ENCODE peak calls at places on chromosomes 5 and 9, in six cellular contexts. L, J, D, M, N and H are unnamed samples.

GRCh38 chr5:88886756-88887741 is 4.1 kb upstream of the MEF2C start:
- DNase-seq in D (no peak), J (no peak), L (no peak), M (no peak), N (no peak), H (no peak)

GRCh38 chr9:105282870-105283621 is 38.6 kb downstream of the SLC44A1 start:
- DNase-seq in D (no peak), M (no peak), N (no peak), L (no peak), J (no peak), H (no peak)

GRCh38 chr9:89623925-89624420 is 19.2 kb downstream of the GADD45G start:
- DNase-seq in N (no peak), M (no peak), J (no peak), L (no peak), D (no peak), H (no peak)

GRCh38 chr5:560792-561166 is 36.5 kb upstream of the SLC9A3 start:
- DNase-seq in N (no peak), M (no peak), J (no peak), D (no peak), L (no peak), H (no peak)

GRCh38 chr9:121654497-121655140 is 3.2 kb downstream of the DAB2IP start:
- DNase-seq in J (no peak), D (no peak), M (no peak), L (no peak), N (no peak), H (no peak)

GRCh38 chr9:90546200-90546599 is 96.4 kb downstream of the DIRAS2 start:
- DNase-seq in N (no peak), D (peak), J (peak), M (peak), L (peak), H (no peak)

GRCh38 chr9:34072410-34072809 is 23.7 kb upstream of the UBAP2 start:
- DNase-seq in M (peak), J (no peak), N (no peak), L (no peak), D (no peak), H (peak)

GRCh38 chr9:99353408-99353807 is 131.3 kb downstream of the SEC61B start:
- DNase-seq in L (no peak), D (peak), M (no peak), J (peak), N (no peak), H (no peak)

GRCh38 chr9:29439961-29440360 is 1866.7 kb upstream of the C9orf72 start:
- DNase-seq in D (peak), N (no peak), J (no peak), L (no peak), M (peak), H (no peak)

GRCh38 chr9:88280816-88281382 is 107.3 kb upstream of the SPIN1 start:
- DNase-seq in J (peak), L (peak), M (peak), D (peak), N (peak), H (peak)
- H2BK5ac ChIP-seq in J (no peak), L (no peak), M (no peak), D (no peak), N (peak), H (no peak)

GRCh38 chr5:59071755-59072549 is 489.1 kb downstream of the RAB3C start:
- DNase-seq in N (no peak), L (no peak), J (no peak), M (no peak), D (no peak), H (no peak)

GRCh38 chr5:59066367-59067163 is 483.7 kb downstream of the RAB3C start:
- DNase-seq in M (no peak), J (peak), N (no peak), L (no peak), D (peak), H (no peak)

GRCh38 chr5:59067976-59068651 is 485.2 kb downstream of the RAB3C start:
- DNase-seq in M (no peak), J (peak), N (no peak), D (no peak), L (no peak), H (no peak)

GRCh38 chr5:59065551-59065950 is 482.7 kb downstream of the RAB3C start:
- DNase-seq in N (no peak), J (peak), L (no peak), D (no peak), M (no peak), H (no peak)

GRCh38 chr5:59069438-59070079 is 486.7 kb downstream of the RAB3C start:
- DNase-seq in L (peak), N (no peak), D (peak), J (peak), M (peak), H (no peak)
- H2BK15ac ChIP-seq in L (no peak), N (no peak), D (no peak), J (no peak), M (no peak), H (no peak)

DNA sequence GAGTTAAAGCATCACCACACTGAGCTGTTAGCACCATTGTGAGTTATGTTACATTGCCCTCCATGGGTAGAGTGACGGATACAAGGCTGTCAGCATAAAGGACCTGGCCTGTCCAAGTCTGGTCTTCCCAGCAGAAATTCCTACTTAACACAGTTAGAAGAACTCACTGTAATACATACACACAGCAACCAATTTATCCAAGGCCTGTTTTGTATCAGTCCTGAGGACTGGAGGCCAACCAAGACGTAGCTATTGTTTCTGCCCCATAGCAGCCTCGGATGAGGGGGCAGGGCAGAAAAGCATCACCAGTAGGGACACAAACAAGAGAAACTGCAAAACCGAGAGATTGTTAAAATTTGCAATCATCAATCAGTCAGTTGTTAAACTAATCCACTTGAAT is 66.0 kb upstream of the CKMT2 start:
- DNase-seq in L (no peak), D (no peak), N (no peak), M (no peak), J (no peak), H (no peak)
- H2BK5ac ChIP-seq in L (no peak), D (no peak), N (no peak), M (no peak), J (no peak), H (no peak)

DNA sequence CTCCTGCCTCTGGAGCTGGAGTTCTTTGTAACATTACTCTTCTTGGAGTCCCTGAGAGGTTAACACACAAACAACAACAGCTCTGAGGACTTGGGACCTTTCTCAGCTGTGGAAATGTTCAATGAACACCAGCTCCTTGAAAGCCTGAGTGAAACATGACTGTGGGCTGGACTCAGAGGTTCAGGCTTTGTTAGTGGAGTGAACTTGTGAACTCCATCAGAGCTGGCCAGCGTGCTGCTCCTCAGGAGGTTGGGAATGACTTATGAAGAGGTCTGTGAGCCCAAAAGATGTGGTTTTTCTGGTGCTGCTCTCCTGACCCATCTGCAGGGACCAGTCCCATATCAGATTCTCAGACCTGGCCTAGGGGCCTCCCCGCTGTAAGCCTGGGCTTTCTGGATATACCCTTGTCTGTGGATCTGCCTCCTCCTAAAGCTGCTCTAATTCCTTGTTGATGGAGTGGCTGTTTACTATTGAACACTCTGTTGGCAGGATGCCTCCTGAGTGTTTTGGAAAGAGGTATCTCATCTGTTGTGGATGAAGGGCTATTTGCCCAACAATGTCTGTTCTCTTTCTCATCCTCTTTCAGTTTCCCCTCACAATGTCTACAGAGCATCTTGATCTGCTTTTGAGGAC is 170.0 kb upstream of the GDNF start:
- DNase-seq in M (no peak), N (no peak), L (no peak), J (no peak), D (peak), H (no peak)
- H2BK15ac ChIP-seq in M (no peak), N (no peak), L (no peak), J (no peak), D (no peak), H (no peak)

GRCh38 chr5:174343826-174344225 is 298.3 kb downstream of the NSG2 start:
- DNase-seq in L (no peak), J (no peak), N (no peak), D (no peak), M (no peak), H (no peak)
- H2BK5ac ChIP-seq in L (no peak), J (no peak), N (no peak), D (no peak), M (no peak), H (no peak)

DNA sequence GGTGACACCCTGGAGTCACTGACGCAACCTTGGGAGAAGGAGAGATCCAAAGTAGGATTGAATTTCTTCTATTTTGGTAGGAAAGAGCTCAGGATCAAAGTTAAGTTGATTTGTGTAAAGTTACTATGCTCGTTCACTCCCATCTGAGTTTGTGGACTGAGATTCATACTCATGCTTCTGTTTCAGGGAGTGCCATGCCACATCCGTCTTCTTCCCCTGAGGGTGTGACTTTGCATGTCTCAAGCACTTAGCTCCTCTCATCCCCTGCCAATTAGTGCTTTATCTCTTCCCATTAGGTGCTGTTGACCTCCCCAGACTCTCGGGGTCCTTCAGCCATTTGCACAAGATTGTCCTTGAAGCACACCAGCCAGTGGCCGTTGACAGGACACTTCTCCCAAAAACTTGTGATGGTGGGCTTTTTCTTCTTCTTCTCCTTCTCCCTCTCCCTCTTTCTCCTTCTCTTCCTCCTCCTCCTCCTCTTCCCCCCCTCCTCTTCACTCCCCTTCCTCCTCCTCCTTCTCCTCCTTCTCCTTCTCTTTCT is 232.2 kb upstream of the KLF4 start:
- DNase-seq in D (no peak), L (no peak), N (no peak), M (no peak), J (no peak), H (no peak)
- H2BK15ac ChIP-seq in D (no peak), L (no peak), N (no peak), M (no peak), J (no peak), H (no peak)

GRCh38 chr5:173823721-173824567 is 64.2 kb upstream of the CPEB4 start:
- DNase-seq in N (no peak), M (peak), J (peak), L (peak), D (peak), H (no peak)
- H2BK5ac ChIP-seq in N (peak), M (no peak), J (peak), L (no peak), D (peak), H (no peak)

DNA sequence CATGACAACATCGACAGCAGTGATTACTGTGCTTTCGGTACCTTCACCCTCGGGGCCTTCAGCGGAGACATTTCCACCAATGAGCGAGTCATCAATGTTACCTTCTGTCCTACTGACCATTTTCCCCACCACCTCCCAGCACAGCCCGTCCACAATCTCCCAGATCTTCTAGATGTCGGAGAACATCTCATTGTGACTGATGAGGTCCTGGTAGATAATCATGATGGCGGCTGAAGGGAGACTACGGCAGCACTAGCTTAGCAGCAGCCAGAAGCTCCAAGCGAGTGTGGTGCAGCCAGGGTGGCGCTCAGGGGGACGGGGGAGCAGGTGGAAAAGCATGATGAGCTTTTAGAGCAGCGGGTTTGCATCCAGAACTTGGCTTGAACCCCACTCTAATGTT is 379.0 kb downstream of the TLR4 start:
- DNase-seq in D (no peak), J (no peak), N (no peak), L (no peak), M (no peak), H (no peak)
- H2BK15ac ChIP-seq in D (no peak), J (no peak), N (no peak), L (no peak), M (no peak), H (no peak)